ENCODE peak calls at places on chromosomes 6 and 20, in eight cellular contexts. S, L, T, Z, W, D, N and K are unnamed samples.

GRCh38 chr6:149443411-149444181 is 41.2 kb downstream of the ZC3H12D start:
- DNase-seq in W (no peak), D (no peak), T (peak), Z (no peak), L (no peak), N (peak), S (no peak), K (no peak)

GRCh38 chr6:45433533-45434400 is 56.0 kb upstream of the SUPT3H start:
- DNase-seq in T (no peak), L (no peak), Z (no peak), S (no peak), W (no peak), N (no peak), D (no peak), K (no peak)

GRCh38 chr20:11216451-11217314 is 542.9 kb upstream of the JAG1 start:
- DNase-seq in L (no peak), S (peak), D (no peak), W (no peak), N (no peak), T (no peak), Z (no peak), K (no peak)

GRCh38 chr6:81938991-81939773 is 186.7 kb upstream of the TENT5A start:
- DNase-seq in T (no peak), L (no peak), D (no peak), S (no peak), N (peak), W (no peak), Z (no peak), K (no peak)

GRCh38 chr6:10655508-10656055 is 38.8 kb downstream of the C6orf52 start:
- DNase-seq in D (no peak), Z (no peak), W (no peak), L (no peak), T (no peak), N (no peak), S (no peak), K (no peak)

GRCh38 chr6:44268095-44268628 is 2.1 kb upstream of the TMEM151B start:
- DNase-seq in T (no peak), S (peak), N (peak), L (no peak), D (no peak), W (peak), Z (no peak), K (no peak)

GRCh38 chr20:36070451-36070850 is 84.1 kb upstream of the EPB41L1 start:
- DNase-seq in N (no peak), D (no peak), Z (no peak), T (no peak), L (no peak), W (no peak), S (no peak), K (no peak)

GRCh38 chr20:47546184-47547033 is 44.7 kb downstream of the NCOA3 start:
- DNase-seq in N (peak), S (no peak), T (peak), L (no peak), W (no peak), D (no peak), Z (no peak), K (peak)

GRCh38 chr6:44704240-44705150 is 317.0 kb downstream of the CDC5L start:
- DNase-seq in Z (no peak), D (no peak), W (no peak), L (no peak), S (no peak), T (no peak), N (no peak), K (no peak)

GRCh38 chr6:165245287-165245686 is 64.1 kb downstream of the C6orf118 start:
- DNase-seq in S (peak), W (peak), Z (no peak), D (no peak), L (no peak), T (no peak), N (peak), K (peak)

GRCh38 chr20:48886189-48886588 is 35.3 kb upstream of the ARFGEF2 start:
- DNase-seq in L (no peak), D (no peak), T (no peak), Z (no peak), W (no peak), S (no peak), N (no peak), K (no peak)

GRCh38 chr6:131265939-131266338 is 130.7 kb downstream of the AKAP7 start:
- DNase-seq in W (no peak), Z (no peak), S (no peak), T (no peak), D (no peak), L (no peak), N (no peak), K (no peak)

GRCh38 chr6:3607599-3607998 is 143.9 kb downstream of the PXDC1 start:
- DNase-seq in Z (no peak), N (no peak), L (no peak), W (no peak), S (no peak), T (no peak), D (no peak), K (no peak)
- H3K4me3 ChIP-seq in Z (no peak), N (no peak), L (no peak), W (no peak), S (no peak), T (no peak), D (no peak), K (no peak)

GRCh38 chr20:1449370-1449769 is 17.3 kb downstream of the NSFL1C start:
- DNase-seq in L (no peak), N (no peak), D (no peak), S (no peak), T (no peak), Z (no peak), W (no peak), K (no peak)
- H3K4me3 ChIP-seq in L (no peak), N (no peak), D (no peak), S (no peak), T (no peak), Z (no peak), W (no peak), K (no peak)

GRCh38 chr20:4018015-4018748 is 2.8 kb upstream of the RNF24 start:
- DNase-seq in D (no peak), T (no peak), W (no peak), Z (no peak), N (peak), L (no peak), S (no peak), K (no peak)

GRCh38 chr20:4017051-4017702 is 1.8 kb upstream of the RNF24 start:
- DNase-seq in W (no peak), T (no peak), D (no peak), S (no peak), N (no peak), L (no peak), Z (no peak), K (no peak)

GRCh38 chr20:4014031-4014474 is 1.3 kb downstream of the RNF24 start:
- DNase-seq in L (no peak), D (no peak), W (peak), Z (no peak), T (peak), S (peak), N (peak), K (no peak)

GRCh38 chr20:4013041-4013440 is 2.3 kb downstream of the RNF24 start:
- DNase-seq in T (no peak), N (no peak), Z (no peak), S (no peak), W (no peak), D (no peak), L (no peak), K (no peak)

DNA sequence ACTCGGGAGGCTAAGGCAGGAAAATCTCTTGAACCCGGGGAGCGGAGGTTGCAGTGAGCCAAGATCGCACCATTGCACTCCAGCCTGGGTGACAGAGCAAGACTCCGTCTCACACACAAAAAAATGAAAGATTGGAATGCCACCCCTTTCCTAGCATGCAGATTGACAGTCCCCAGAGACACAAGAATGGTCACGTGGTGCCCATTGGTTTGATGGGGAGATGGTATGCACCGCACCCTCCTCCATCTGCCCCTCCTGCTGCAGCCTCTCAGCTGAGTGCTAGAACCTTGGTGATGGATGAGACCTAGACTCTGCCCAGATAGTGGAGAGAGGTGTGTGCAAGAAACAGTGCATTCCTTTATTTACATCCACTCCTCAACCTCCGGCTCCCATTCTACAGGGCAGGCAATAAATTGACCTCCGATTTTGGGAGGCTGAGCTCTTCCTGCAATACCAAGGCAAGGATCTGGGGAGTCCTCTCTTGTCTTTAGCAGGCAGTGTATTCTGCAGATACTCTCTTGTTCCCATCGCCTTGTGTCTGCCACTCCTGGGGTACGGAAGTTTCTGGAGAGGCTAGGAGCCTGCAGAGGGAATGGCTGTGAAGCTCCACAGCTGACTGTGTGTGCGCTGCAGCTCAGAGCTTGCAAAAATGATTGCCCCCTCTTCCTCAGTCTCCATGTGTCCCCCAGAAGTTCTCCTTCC is 1.1 kb upstream of the RNF24 start:
- DNase-seq in D (no peak), N (no peak), W (no peak), Z (no peak), L (no peak), T (no peak), S (no peak), K (no peak)
- H3K4me3 ChIP-seq in D (no peak), N (no peak), W (no peak), Z (no peak), L (no peak), T (no peak), S (no peak), K (no peak)

GRCh38 chr20:9839626-9840025 is 750 bp upstream of the PAK5 start:
- DNase-seq in L (no peak), S (no peak), D (no peak), Z (no peak), N (no peak), W (no peak), T (no peak), K (no peak)

GRCh38 chr20:9837634-9838033 is 1.2 kb downstream of the PAK5 start:
- DNase-seq in D (no peak), Z (no peak), T (no peak), L (no peak), W (no peak), N (no peak), S (no peak), K (no peak)

GRCh38 chr20:9838035-9838377 is 870 bp downstream of the PAK5 start:
- DNase-seq in S (peak), L (no peak), W (peak), Z (no peak), T (no peak), N (no peak), D (no peak), K (no peak)

GRCh38 chr20:9835302-9835701 is 3.6 kb downstream of the PAK5 start:
- DNase-seq in L (no peak), Z (no peak), W (no peak), S (no peak), T (no peak), D (no peak), N (no peak), K (no peak)

GRCh38 chr20:9838378-9839295 is at the start of gene PAK5:
- DNase-seq in N (peak), T (no peak), W (peak), Z (no peak), D (no peak), L (no peak), S (peak), K (no peak)
- H3K4me3 ChIP-seq in N (no peak), T (peak), W (peak), Z (no peak), D (peak), L (peak), S (peak), K (peak)

DNA sequence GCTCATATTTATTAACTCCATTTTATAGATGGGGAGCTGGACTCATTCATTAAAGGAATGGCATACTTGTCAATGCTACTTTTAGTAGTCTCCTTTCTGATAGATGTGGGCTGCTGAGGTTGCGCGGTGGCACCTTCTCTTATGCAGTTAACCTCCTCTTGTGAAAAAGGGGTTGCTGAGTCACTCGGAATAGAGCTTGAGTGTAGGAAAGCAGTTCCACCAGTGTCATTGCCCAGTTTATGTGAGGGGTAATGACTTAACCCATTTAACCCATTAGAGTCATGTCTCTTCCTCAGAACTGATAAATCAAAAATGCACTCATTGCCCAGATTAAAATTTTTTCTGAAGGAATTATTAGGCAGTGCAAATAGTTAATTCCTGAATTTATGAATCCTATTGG is 6.3 kb downstream of the MAPK14 start:
- DNase-seq in N (peak), Z (no peak), D (no peak), W (no peak), S (peak), T (no peak), L (no peak), K (no peak)
- H3K4me3 ChIP-seq in N (no peak), Z (no peak), D (no peak), W (no peak), S (no peak), T (no peak), L (no peak), K (no peak)

GRCh38 chr6:25147191-25147590 is 132.0 kb upstream of the CARMIL1 start:
- DNase-seq in N (no peak), T (no peak), L (no peak), W (no peak), D (no peak), S (no peak), Z (no peak), K (no peak)

GRCh38 chr6:25150031-25150430 is 129.1 kb upstream of the CARMIL1 start:
- DNase-seq in S (no peak), L (no peak), D (no peak), T (no peak), W (no peak), N (no peak), Z (no peak), K (no peak)

GRCh38 chr6:25154034-25154596 is 125.1 kb upstream of the CARMIL1 start:
- DNase-seq in W (no peak), L (no peak), T (no peak), S (no peak), D (no peak), N (no peak), Z (no peak), K (no peak)

GRCh38 chr6:25153079-25153478 is 126.1 kb upstream of the CARMIL1 start:
- DNase-seq in D (no peak), T (no peak), W (no peak), N (no peak), L (no peak), S (no peak), Z (no peak), K (no peak)

DNA sequence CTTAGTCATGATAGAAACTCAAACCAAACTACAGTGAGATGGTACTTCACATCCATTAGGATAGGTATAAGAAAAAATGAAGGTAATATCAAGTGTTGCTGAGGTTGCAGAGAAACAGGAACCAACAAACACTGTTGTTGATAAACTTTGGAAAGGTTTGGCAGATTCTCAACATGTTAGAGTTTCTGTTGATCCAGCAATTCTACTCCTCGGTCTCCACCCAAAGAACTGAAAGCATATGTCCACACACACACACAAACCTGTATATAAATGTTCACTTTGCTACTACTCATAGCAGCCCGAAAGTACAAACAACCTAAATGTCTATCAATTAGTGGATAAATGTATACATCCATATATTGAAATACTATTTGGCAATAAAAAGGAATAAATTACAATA is 128.3 kb upstream of the CARMIL1 start:
- DNase-seq in S (no peak), T (no peak), Z (no peak), L (no peak), W (no peak), N (no peak), D (no peak), K (no peak)
- H3K4me3 ChIP-seq in S (no peak), T (no peak), Z (no peak), L (no peak), W (no peak), N (no peak), D (no peak), K (no peak)